ENCODE peak calls at places on chromosomes 5 and 9, in eight cellular contexts. G, E, N, K, O, U, T and F are unnamed samples.

GRCh38 chr9:77606526-77606925 is 41.6 kb downstream of the GNA14 start:
- DNase-seq in G (no peak), E (no peak), N (no peak), K (no peak), O (no peak), U (no peak), T (no peak), F (no peak)

GRCh38 chr5:180090098-180090768 is 18.7 kb upstream of the RNF130 start:
- DNase-seq in G (peak), E (peak), N (peak), K (peak), O (peak), U (peak), T (peak), F (no peak)

GRCh38 chr5:123696948-123697347 is 185.0 kb downstream of the CSNK1G3 start:
- DNase-seq in G (no peak), E (no peak), N (peak), K (peak), O (no peak), U (no peak), T (peak), F (no peak)

GRCh38 chr5:103442756-103443155 is 119.8 kb downstream of the NUDT12 start:
- DNase-seq in G (no peak), E (no peak), N (no peak), K (no peak), O (no peak), U (no peak), T (no peak), F (no peak)

GRCh38 chr5:6728011-6728794 is 15.0 kb downstream of the TENT4A start:
- DNase-seq in G (no peak), E (no peak), N (no peak), K (no peak), O (no peak), U (no peak), T (no peak), F (no peak)

GRCh38 chr5:122392224-122392623 is 80.2 kb downstream of the SNCAIP start:
- DNase-seq in G (no peak), E (no peak), N (no peak), K (no peak), O (no peak), U (no peak), T (no peak), F (no peak)

GRCh38 chr9:121240394-121241145 is 27.4 kb upstream of the GSN start:
- DNase-seq in G (no peak), E (peak), N (peak), K (no peak), O (peak), U (no peak), T (no peak), F (no peak)

GRCh38 chr5:37249820-37250175 is 622 bp upstream of the CPLANE1 start:
- DNase-seq in G (no peak), E (no peak), N (no peak), K (no peak), O (no peak), U (no peak), T (no peak), F (no peak)

GRCh38 chr5:95583992-95584391 is 29.1 kb downstream of the ARSK start:
- DNase-seq in G (no peak), E (no peak), N (no peak), K (no peak), O (no peak), U (no peak), T (no peak), F (no peak)

GRCh38 chr5:50958852-50959457 is 292.5 kb downstream of the PARP8 start:
- DNase-seq in G (no peak), E (peak), N (peak), K (peak), O (peak), U (no peak), T (no peak), F (no peak)

GRCh38 chr9:29969856-29970647 is 2396.8 kb upstream of the C9orf72 start:
- DNase-seq in G (no peak), E (no peak), N (no peak), K (no peak), O (no peak), U (no peak), T (no peak), F (no peak)

GRCh38 chr9:89513836-89514235 is 15.9 kb upstream of the SEMA4D start:
- DNase-seq in G (no peak), E (no peak), N (no peak), K (no peak), O (no peak), U (no peak), T (no peak), F (no peak)

GRCh38 chr5:93360436-93361100 is 220.5 kb downstream of the NR2F1-AS1 start:
- DNase-seq in G (no peak), E (no peak), N (no peak), K (peak), O (no peak), U (no peak), T (no peak), F (no peak)

GRCh38 chr5:145697251-145698016 is 137.7 kb downstream of the PRELID2 start:
- DNase-seq in G (no peak), E (peak), N (peak), K (peak), O (peak), U (no peak), T (no peak), F (no peak)

GRCh38 chr9:69971643-69972449 is 71.8 kb upstream of the MAMDC2 start:
- DNase-seq in G (peak), E (peak), N (peak), K (peak), O (peak), U (peak), T (peak), F (peak)

GRCh38 chr9:114316605-114317230 is 6.2 kb upstream of the ORM1 start:
- DNase-seq in G (no peak), E (no peak), N (no peak), K (no peak), O (no peak), U (no peak), T (no peak), F (no peak)

GRCh38 chr5:172765766-172766286 is 5.2 kb downstream of the DUSP1 start:
- DNase-seq in G (no peak), E (no peak), N (peak), K (peak), O (peak), U (no peak), T (no peak), F (no peak)

GRCh38 chr9:122158202-122158601 is 1.4 kb downstream of the NDUFA8 start:
- DNase-seq in G (no peak), E (peak), N (peak), K (peak), O (peak), U (peak), T (no peak), F (no peak)

GRCh38 chr9:121895836-121896544 is 197.1 kb downstream of the TTLL11 start:
- DNase-seq in G (no peak), E (peak), N (peak), K (no peak), O (peak), U (no peak), T (peak), F (no peak)

GRCh38 chr5:78689893-78690592 is 41.5 kb upstream of the LHFPL2 start:
- DNase-seq in G (no peak), E (no peak), N (no peak), K (no peak), O (no peak), U (no peak), T (no peak), F (no peak)

GRCh38 chr9:96215841-96216240 is 86.1 kb downstream of the HSD17B3 start:
- DNase-seq in G (no peak), E (no peak), N (no peak), K (no peak), O (no peak), U (no peak), T (no peak), F (no peak)

GRCh38 chr9:134421888-134422287 is 95.6 kb downstream of the RXRA start:
- DNase-seq in G (no peak), E (no peak), N (no peak), K (no peak), O (no peak), U (no peak), T (no peak), F (no peak)

GRCh38 chr9:20683351-20684034 is 566 bp upstream of the FOCAD start:
- DNase-seq in G (peak), E (peak), N (peak), K (peak), O (peak), U (peak), T (peak), F (peak)

GRCh38 chr9:98547606-98548005 is 161.1 kb downstream of the GABBR2 start:
- DNase-seq in G (no peak), E (no peak), N (no peak), K (no peak), O (no peak), U (no peak), T (no peak), F (no peak)

GRCh38 chr9:109922617-109923260 is 142.7 kb downstream of the PALM2AKAP2 start:
- DNase-seq in G (no peak), E (no peak), N (no peak), K (no peak), O (no peak), U (no peak), T (no peak), F (no peak)

GRCh38 chr5:170132642-170133448 is 27.1 kb downstream of the FOXI1 start:
- DNase-seq in G (no peak), E (peak), N (peak), K (peak), O (peak), U (no peak), T (no peak), F (no peak)

DNA sequence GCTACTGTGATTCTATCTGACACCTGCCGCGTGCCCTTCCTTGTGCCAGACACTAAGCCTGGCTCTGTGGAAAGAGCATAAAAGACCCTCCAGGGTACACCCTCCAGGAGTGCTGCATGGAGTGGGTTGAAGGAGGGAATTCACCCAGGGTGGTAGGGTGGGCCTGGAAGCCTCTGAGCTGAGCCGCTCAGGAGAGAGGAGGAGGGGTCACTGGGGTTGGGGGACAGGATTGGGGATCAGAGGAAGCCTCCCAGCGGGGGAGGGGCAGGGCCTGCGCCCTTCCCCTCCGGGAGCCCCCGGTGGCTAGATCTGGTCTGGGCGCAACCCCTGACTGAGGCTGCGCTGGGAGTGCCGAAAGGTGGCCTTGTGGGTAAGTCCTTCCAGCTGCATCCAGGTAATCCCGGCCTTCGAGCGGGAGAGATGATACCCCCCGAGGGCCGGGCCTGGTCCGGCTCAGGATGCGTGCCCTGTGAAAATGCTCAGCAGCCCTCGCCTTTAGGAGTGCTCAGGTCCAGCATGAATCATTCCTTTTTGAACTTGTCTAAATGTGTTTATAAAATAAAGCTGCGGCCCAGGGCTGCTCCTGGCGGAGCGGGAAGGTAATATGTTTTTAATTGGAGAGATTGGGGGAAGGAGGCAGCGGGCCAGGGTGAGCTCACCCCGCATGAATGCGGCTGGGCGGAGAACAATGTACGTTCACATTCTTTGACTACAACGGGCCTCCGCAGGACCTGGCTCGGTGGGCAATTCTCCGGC is 118.1 kb upstream of the SMIM23 start:
- DNase-seq in G (no peak), E (peak), N (peak), K (peak), O (peak), U (no peak), T (peak), F (peak)
- H3K4me3 ChIP-seq in G (no peak), E (no peak), N (no peak), K (no peak), O (peak), U (no peak), T (no peak), F (peak)

GRCh38 chr5:167448376-167448775 is 843.1 kb upstream of the WWC1 start:
- DNase-seq in G (no peak), E (no peak), N (no peak), K (no peak), O (no peak), U (no peak), T (no peak), F (no peak)
- H3K4me3 ChIP-seq in G (no peak), E (no peak), N (no peak), K (no peak), O (no peak), U (no peak), T (no peak), F (no peak)

DNA sequence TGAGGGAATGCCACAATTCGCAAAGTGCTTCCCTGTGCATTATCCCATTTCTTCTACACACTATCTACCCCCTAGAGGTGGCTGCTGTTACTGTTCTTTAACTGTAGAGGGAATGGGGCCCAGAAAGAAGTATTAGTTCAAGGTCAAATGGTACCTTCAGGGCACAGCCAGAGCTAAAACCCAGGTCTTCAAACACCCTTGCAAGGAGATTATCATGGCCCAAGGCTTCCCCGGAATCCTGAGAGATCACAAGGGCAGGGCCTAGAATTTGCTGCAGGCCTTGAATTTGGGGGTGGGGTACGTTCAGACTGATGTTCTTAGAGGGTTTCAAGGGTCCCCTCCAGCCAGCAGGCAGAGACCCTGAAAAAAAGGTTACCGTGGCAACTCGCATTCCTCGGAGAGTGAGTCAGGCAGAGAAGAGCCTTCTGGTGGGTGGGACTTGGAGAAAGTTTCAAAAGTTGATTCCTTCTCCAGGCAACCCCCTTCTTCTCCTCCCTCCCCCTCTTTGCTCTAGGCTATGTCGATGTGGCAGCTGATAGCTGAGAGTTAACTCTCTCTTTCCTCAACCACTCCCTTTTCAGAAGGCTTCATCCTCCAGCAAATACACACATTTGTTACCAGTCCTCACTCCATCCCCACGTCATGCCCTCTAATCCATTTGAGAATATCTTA is 1.9 kb downstream of the SPARC start:
- DNase-seq in G (no peak), E (peak), N (peak), K (peak), O (peak), U (no peak), T (no peak), F (no peak)
- H3K4me3 ChIP-seq in G (no peak), E (peak), N (peak), K (peak), O (peak), U (no peak), T (peak), F (peak)

GRCh38 chr5:158812381-158812780 is 287.3 kb downstream of the EBF1 start:
- DNase-seq in G (no peak), E (no peak), N (no peak), K (no peak), O (no peak), U (peak), T (no peak), F (no peak)
- H3K4me3 ChIP-seq in G (peak), E (no peak), N (no peak), K (no peak), O (no peak), U (no peak), T (no peak), F (no peak)

DNA sequence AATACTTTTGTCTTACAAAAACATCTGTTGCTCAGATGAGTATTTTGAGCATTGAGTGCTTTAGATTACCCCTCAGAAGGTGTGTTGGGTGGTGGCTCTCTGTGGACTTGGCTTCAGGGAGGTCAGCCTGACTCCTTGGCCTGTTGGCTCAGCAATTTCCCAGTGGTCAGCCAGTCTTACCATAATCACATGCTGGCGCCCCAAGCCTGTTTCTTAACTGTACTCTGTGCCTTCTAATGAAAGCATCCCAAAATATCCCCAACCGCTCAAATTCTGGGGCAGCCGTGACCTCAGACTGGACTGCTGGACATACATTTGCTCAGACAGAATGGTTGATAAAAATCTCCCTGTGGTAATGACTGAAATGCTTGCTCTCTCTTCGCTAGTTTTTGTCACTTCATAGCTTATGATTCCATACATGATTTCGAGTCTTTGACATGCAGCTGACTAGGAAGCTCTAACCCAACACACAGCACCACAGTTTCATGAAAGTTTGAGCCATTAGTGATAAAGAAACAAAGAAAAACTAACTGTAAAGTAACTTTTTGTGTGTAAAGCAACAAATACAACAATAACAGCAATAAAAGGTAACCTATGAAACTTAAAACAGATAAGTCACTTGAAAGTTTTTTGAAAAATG is 562.2 kb upstream of the MEF2C start:
- DNase-seq in G (no peak), E (no peak), N (no peak), K (no peak), O (no peak), U (no peak), T (no peak), F (no peak)
- H3K4me3 ChIP-seq in G (no peak), E (no peak), N (no peak), K (no peak), O (no peak), U (no peak), T (no peak), F (no peak)

GRCh38 chr5:88734191-88734640 is 148.8 kb downstream of the MEF2C start:
- DNase-seq in G (no peak), E (no peak), N (no peak), K (peak), O (peak), U (no peak), T (no peak), F (no peak)
- H3K4me3 ChIP-seq in G (no peak), E (no peak), N (no peak), K (no peak), O (no peak), U (no peak), T (peak), F (peak)

GRCh38 chr5:111225926-111226325 is 1.7 kb downstream of the CAMK4 start:
- DNase-seq in G (no peak), E (no peak), N (no peak), K (no peak), O (no peak), U (peak), T (no peak), F (no peak)
- H3K4me3 ChIP-seq in G (peak), E (no peak), N (no peak), K (no peak), O (no peak), U (peak), T (peak), F (no peak)

DNA sequence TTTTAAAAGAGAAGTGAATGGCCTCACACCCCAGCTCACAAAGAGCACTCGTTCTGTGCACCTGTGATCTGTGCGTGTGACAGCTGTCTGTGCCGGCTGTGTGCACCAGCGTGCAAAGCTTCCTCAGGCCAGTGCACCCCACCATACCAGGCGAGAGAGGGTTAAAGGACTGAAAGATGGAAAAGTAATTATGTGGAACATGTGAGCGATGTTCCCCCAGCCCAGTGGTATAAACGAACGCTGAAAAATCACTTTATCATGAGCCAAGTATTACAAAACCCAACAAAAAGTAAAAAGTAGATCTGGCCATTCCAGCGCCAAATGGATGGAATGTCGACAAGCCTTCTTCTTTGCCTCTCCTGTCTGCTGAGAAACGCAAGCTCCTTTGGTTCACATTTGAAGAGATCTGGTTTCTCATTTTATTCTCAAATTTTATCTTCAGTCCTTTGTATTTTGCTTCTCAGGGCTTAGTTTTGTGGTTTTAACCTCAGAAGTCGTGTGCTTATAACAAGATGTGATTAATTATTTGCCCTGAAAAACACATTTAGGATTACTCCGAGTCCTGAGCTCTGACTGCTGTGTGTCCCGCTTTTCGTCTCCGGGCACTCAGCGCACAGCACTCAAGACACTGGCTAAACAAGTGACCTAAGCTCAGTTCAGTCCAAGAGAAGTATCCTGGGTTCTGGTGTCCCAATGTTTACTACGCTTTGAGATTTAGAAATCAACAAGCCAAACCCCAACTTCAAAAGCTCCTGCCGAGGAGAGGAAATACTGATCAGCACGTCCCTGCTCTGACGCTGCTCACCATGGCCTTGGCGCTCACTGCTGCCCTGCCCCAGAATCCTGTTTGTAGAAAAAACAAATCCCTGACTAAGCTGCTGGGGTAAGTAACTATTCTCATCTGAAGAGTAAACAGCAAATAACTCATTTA is 53.5 kb downstream of the IPPK start:
- DNase-seq in G (no peak), E (peak), N (peak), K (peak), O (peak), U (no peak), T (no peak), F (no peak)
- H3K4me3 ChIP-seq in G (no peak), E (no peak), N (no peak), K (no peak), O (no peak), U (no peak), T (no peak), F (peak)

DNA sequence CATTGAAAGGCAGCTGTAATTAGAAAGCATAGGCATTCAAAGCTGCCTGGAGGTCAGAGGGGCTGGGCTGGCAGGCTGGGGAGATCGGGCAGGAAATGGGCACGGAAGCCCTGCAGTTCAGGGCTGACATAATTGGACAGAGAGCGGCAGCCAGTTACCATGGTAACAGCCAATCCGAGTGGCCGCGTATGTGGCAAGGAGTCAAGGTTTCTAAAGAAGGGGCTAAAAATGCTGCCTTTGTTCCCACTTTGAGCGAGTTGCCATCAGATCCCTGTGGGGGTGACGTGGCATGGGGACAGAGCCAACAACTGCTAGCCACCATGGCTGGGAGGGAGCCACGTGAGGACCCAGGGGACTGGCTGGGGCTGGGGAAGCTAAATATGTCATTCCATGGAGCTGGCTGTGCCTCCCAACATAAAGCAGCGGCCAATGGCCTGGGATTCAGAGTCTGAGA is 44.7 kb upstream of the NDFIP1 start:
- DNase-seq in G (peak), E (peak), N (peak), K (peak), O (peak), U (peak), T (peak), F (peak)
- H3K4me3 ChIP-seq in G (no peak), E (no peak), N (no peak), K (peak), O (peak), U (no peak), T (peak), F (peak)